ENCODE peak calls at places on chromosomes 7 and 10, in nine cellular contexts. One of them, this sample, is unnamed.

GRCh38 chr7:134548877-134549276 is at the start of gene AKR1B15:
- DNase-seq in GM04504: no peak
- DNase-seq in mesenchymal stem cell: peak
- DNase-seq in tibial nerve: peak
- DNase-seq in HFFc6: peak
- DNase-seq in endothelial cell of umbilical vein: no peak
- DNase-seq in activated CD8-positive, alpha-beta memory T cell treated with anti-CD3 and anti-CD28 coated beads for 48 hours: no peak
- DNase-seq in NCI-H187: no peak
- DNase-seq in NCI-H1105 treated with DMSO at 0.1 percent for 48 hours: no peak
- DNase-seq in this sample: peak

GRCh38 chr10:68275600-68276126 is 43.8 kb upstream of the ATOH7 start:
- DNase-seq in GM04504: no peak
- DNase-seq in mesenchymal stem cell: no peak
- DNase-seq in tibial nerve: no peak
- DNase-seq in HFFc6: no peak
- DNase-seq in endothelial cell of umbilical vein: no peak
- DNase-seq in activated CD8-positive, alpha-beta memory T cell treated with anti-CD3 and anti-CD28 coated beads for 48 hours: no peak
- DNase-seq in NCI-H187: no peak
- DNase-seq in NCI-H1105 treated with DMSO at 0.1 percent for 48 hours: no peak
- DNase-seq in this sample: no peak

GRCh38 chr10:127102176-127102575 is 94.2 kb downstream of the INSYN2A start:
- DNase-seq in GM04504: no peak
- DNase-seq in mesenchymal stem cell: no peak
- DNase-seq in tibial nerve: no peak
- DNase-seq in HFFc6: no peak
- DNase-seq in endothelial cell of umbilical vein: no peak
- DNase-seq in activated CD8-positive, alpha-beta memory T cell treated with anti-CD3 and anti-CD28 coated beads for 48 hours: no peak
- DNase-seq in NCI-H187: no peak
- DNase-seq in NCI-H1105 treated with DMSO at 0.1 percent for 48 hours: no peak
- DNase-seq in this sample: peak

GRCh38 chr10:43294241-43294658 is 27.4 kb upstream of the RASGEF1A start:
- DNase-seq in GM04504: no peak
- DNase-seq in mesenchymal stem cell: no peak
- DNase-seq in tibial nerve: no peak
- DNase-seq in HFFc6: no peak
- DNase-seq in endothelial cell of umbilical vein: no peak
- DNase-seq in activated CD8-positive, alpha-beta memory T cell treated with anti-CD3 and anti-CD28 coated beads for 48 hours: no peak
- DNase-seq in NCI-H187: no peak
- DNase-seq in NCI-H1105 treated with DMSO at 0.1 percent for 48 hours: no peak
- DNase-seq in this sample: no peak

GRCh38 chr7:44867073-44867990 is 18.0 kb downstream of the PURB start:
- DNase-seq in GM04504: peak
- DNase-seq in mesenchymal stem cell: peak
- DNase-seq in tibial nerve: no peak
- DNase-seq in HFFc6: peak
- DNase-seq in endothelial cell of umbilical vein: peak
- DNase-seq in activated CD8-positive, alpha-beta memory T cell treated with anti-CD3 and anti-CD28 coated beads for 48 hours: no peak
- DNase-seq in NCI-H187: no peak
- DNase-seq in NCI-H1105 treated with DMSO at 0.1 percent for 48 hours: no peak
- DNase-seq in this sample: peak

GRCh38 chr7:149375234-149376008 is 85.4 kb downstream of the ZNF777 start:
- DNase-seq in GM04504: no peak
- DNase-seq in mesenchymal stem cell: no peak
- DNase-seq in tibial nerve: no peak
- DNase-seq in HFFc6: no peak
- DNase-seq in endothelial cell of umbilical vein: no peak
- DNase-seq in activated CD8-positive, alpha-beta memory T cell treated with anti-CD3 and anti-CD28 coated beads for 48 hours: no peak
- DNase-seq in NCI-H187: no peak
- DNase-seq in NCI-H1105 treated with DMSO at 0.1 percent for 48 hours: no peak
- DNase-seq in this sample: no peak

GRCh38 chr10:3482200-3482993 is 302.6 kb downstream of the KLF6 start:
- DNase-seq in GM04504: peak
- DNase-seq in mesenchymal stem cell: peak
- DNase-seq in tibial nerve: peak
- DNase-seq in HFFc6: peak
- DNase-seq in endothelial cell of umbilical vein: peak
- DNase-seq in activated CD8-positive, alpha-beta memory T cell treated with anti-CD3 and anti-CD28 coated beads for 48 hours: no peak
- DNase-seq in NCI-H187: peak
- DNase-seq in NCI-H1105 treated with DMSO at 0.1 percent for 48 hours: peak
- DNase-seq in this sample: peak

GRCh38 chr10:88156341-88156740 is 292.9 kb downstream of the PTEN start:
- DNase-seq in GM04504: no peak
- DNase-seq in mesenchymal stem cell: peak
- DNase-seq in tibial nerve: no peak
- DNase-seq in HFFc6: peak
- DNase-seq in endothelial cell of umbilical vein: peak
- DNase-seq in activated CD8-positive, alpha-beta memory T cell treated with anti-CD3 and anti-CD28 coated beads for 48 hours: no peak
- DNase-seq in NCI-H187: no peak
- DNase-seq in NCI-H1105 treated with DMSO at 0.1 percent for 48 hours: no peak
- DNase-seq in this sample: peak

GRCh38 chr7:17142831-17143541 is 155.5 kb upstream of the AHR start:
- DNase-seq in GM04504: no peak
- DNase-seq in mesenchymal stem cell: peak
- DNase-seq in tibial nerve: no peak
- DNase-seq in HFFc6: peak
- DNase-seq in endothelial cell of umbilical vein: peak
- DNase-seq in activated CD8-positive, alpha-beta memory T cell treated with anti-CD3 and anti-CD28 coated beads for 48 hours: no peak
- DNase-seq in NCI-H187: no peak
- DNase-seq in NCI-H1105 treated with DMSO at 0.1 percent for 48 hours: no peak
- DNase-seq in this sample: peak

GRCh38 chr7:92837214-92837749 is 909 bp upstream of the CDK6 start:
- DNase-seq in GM04504: no peak
- DNase-seq in mesenchymal stem cell: no peak
- DNase-seq in tibial nerve: no peak
- DNase-seq in HFFc6: peak
- DNase-seq in endothelial cell of umbilical vein: peak
- DNase-seq in activated CD8-positive, alpha-beta memory T cell treated with anti-CD3 and anti-CD28 coated beads for 48 hours: no peak
- DNase-seq in NCI-H187: no peak
- DNase-seq in NCI-H1105 treated with DMSO at 0.1 percent for 48 hours: peak
- DNase-seq in this sample: peak

GRCh38 chr10:64036306-64036930 is 515.2 kb downstream of the REEP3 start:
- DNase-seq in GM04504: no peak
- DNase-seq in mesenchymal stem cell: no peak
- DNase-seq in tibial nerve: peak
- DNase-seq in HFFc6: no peak
- DNase-seq in endothelial cell of umbilical vein: no peak
- DNase-seq in activated CD8-positive, alpha-beta memory T cell treated with anti-CD3 and anti-CD28 coated beads for 48 hours: no peak
- DNase-seq in NCI-H187: no peak
- DNase-seq in NCI-H1105 treated with DMSO at 0.1 percent for 48 hours: no peak
- DNase-seq in this sample: no peak

GRCh38 chr10:74227697-74228424 is 76.8 kb downstream of the ADK start:
- DNase-seq in GM04504: no peak
- DNase-seq in mesenchymal stem cell: peak
- DNase-seq in tibial nerve: no peak
- DNase-seq in HFFc6: peak
- DNase-seq in endothelial cell of umbilical vein: peak
- DNase-seq in activated CD8-positive, alpha-beta memory T cell treated with anti-CD3 and anti-CD28 coated beads for 48 hours: no peak
- DNase-seq in NCI-H187: no peak
- DNase-seq in NCI-H1105 treated with DMSO at 0.1 percent for 48 hours: no peak
- DNase-seq in this sample: peak

GRCh38 chr7:2729893-2730716 is 42.1 kb downstream of the AMZ1 start:
- DNase-seq in GM04504: no peak
- DNase-seq in mesenchymal stem cell: no peak
- DNase-seq in tibial nerve: no peak
- DNase-seq in HFFc6: no peak
- DNase-seq in endothelial cell of umbilical vein: no peak
- DNase-seq in activated CD8-positive, alpha-beta memory T cell treated with anti-CD3 and anti-CD28 coated beads for 48 hours: no peak
- DNase-seq in NCI-H187: no peak
- DNase-seq in NCI-H1105 treated with DMSO at 0.1 percent for 48 hours: no peak
- DNase-seq in this sample: no peak

GRCh38 chr7:129188892-129189660 is 643 bp downstream of the SMO start:
- DNase-seq in GM04504: no peak
- DNase-seq in mesenchymal stem cell: peak
- DNase-seq in tibial nerve: no peak
- DNase-seq in HFFc6: no peak
- DNase-seq in endothelial cell of umbilical vein: peak
- DNase-seq in activated CD8-positive, alpha-beta memory T cell treated with anti-CD3 and anti-CD28 coated beads for 48 hours: no peak
- DNase-seq in NCI-H187: no peak
- DNase-seq in NCI-H1105 treated with DMSO at 0.1 percent for 48 hours: peak
- DNase-seq in this sample: peak

GRCh38 chr7:155533827-155534690 is 12.3 kb downstream of the CNPY1 start:
- DNase-seq in GM04504: no peak
- DNase-seq in mesenchymal stem cell: no peak
- DNase-seq in tibial nerve: no peak
- DNase-seq in HFFc6: no peak
- DNase-seq in endothelial cell of umbilical vein: peak
- DNase-seq in activated CD8-positive, alpha-beta memory T cell treated with anti-CD3 and anti-CD28 coated beads for 48 hours: peak
- DNase-seq in NCI-H187: no peak
- DNase-seq in NCI-H1105 treated with DMSO at 0.1 percent for 48 hours: no peak
- DNase-seq in this sample: no peak

GRCh38 chr10:31937371-31937770 is 8.7 kb upstream of the ARHGAP12 start:
- DNase-seq in GM04504: no peak
- DNase-seq in mesenchymal stem cell: no peak
- DNase-seq in tibial nerve: no peak
- DNase-seq in HFFc6: no peak
- DNase-seq in endothelial cell of umbilical vein: no peak
- DNase-seq in activated CD8-positive, alpha-beta memory T cell treated with anti-CD3 and anti-CD28 coated beads for 48 hours: no peak
- DNase-seq in NCI-H187: no peak
- DNase-seq in NCI-H1105 treated with DMSO at 0.1 percent for 48 hours: no peak
- DNase-seq in this sample: no peak

GRCh38 chr10:71817831-71818268 is 33.2 kb downstream of the PSAP start:
- DNase-seq in GM04504: no peak
- DNase-seq in mesenchymal stem cell: no peak
- DNase-seq in tibial nerve: peak
- DNase-seq in HFFc6: no peak
- DNase-seq in endothelial cell of umbilical vein: no peak
- DNase-seq in activated CD8-positive, alpha-beta memory T cell treated with anti-CD3 and anti-CD28 coated beads for 48 hours: no peak
- DNase-seq in NCI-H187: no peak
- DNase-seq in NCI-H1105 treated with DMSO at 0.1 percent for 48 hours: no peak
- DNase-seq in this sample: no peak

GRCh38 chr7:144481863-144482262 is 78.4 kb upstream of the NOBOX start:
- DNase-seq in GM04504: no peak
- DNase-seq in mesenchymal stem cell: no peak
- DNase-seq in tibial nerve: no peak
- DNase-seq in HFFc6: no peak
- DNase-seq in endothelial cell of umbilical vein: peak
- DNase-seq in activated CD8-positive, alpha-beta memory T cell treated with anti-CD3 and anti-CD28 coated beads for 48 hours: no peak
- DNase-seq in NCI-H187: no peak
- DNase-seq in NCI-H1105 treated with DMSO at 0.1 percent for 48 hours: no peak
- DNase-seq in this sample: no peak

GRCh38 chr7:66245008-66245407 is 39.9 kb downstream of the TPST1 start:
- DNase-seq in GM04504: no peak
- DNase-seq in mesenchymal stem cell: no peak
- DNase-seq in tibial nerve: no peak
- DNase-seq in HFFc6: no peak
- DNase-seq in endothelial cell of umbilical vein: no peak
- DNase-seq in activated CD8-positive, alpha-beta memory T cell treated with anti-CD3 and anti-CD28 coated beads for 48 hours: no peak
- DNase-seq in NCI-H187: no peak
- DNase-seq in NCI-H1105 treated with DMSO at 0.1 percent for 48 hours: no peak
- DNase-seq in this sample: no peak

GRCh38 chr7:121081327-121081936 is 92.9 kb downstream of the CPED1 start:
- DNase-seq in GM04504: peak
- DNase-seq in mesenchymal stem cell: peak
- DNase-seq in tibial nerve: peak
- DNase-seq in HFFc6: peak
- DNase-seq in endothelial cell of umbilical vein: peak
- DNase-seq in activated CD8-positive, alpha-beta memory T cell treated with anti-CD3 and anti-CD28 coated beads for 48 hours: no peak
- DNase-seq in NCI-H187: peak
- DNase-seq in NCI-H1105 treated with DMSO at 0.1 percent for 48 hours: peak
- DNase-seq in this sample: peak

GRCh38 chr7:17681965-17682364 is 258.3 kb downstream of the SNX13 start:
- DNase-seq in GM04504: no peak
- DNase-seq in mesenchymal stem cell: no peak
- DNase-seq in tibial nerve: no peak
- DNase-seq in HFFc6: peak
- DNase-seq in endothelial cell of umbilical vein: no peak
- DNase-seq in activated CD8-positive, alpha-beta memory T cell treated with anti-CD3 and anti-CD28 coated beads for 48 hours: no peak
- DNase-seq in NCI-H187: no peak
- DNase-seq in NCI-H1105 treated with DMSO at 0.1 percent for 48 hours: no peak
- DNase-seq in this sample: no peak

GRCh38 chr7:12713625-12714435 is 26.4 kb downstream of the ARL4A start:
- DNase-seq in GM04504: no peak
- DNase-seq in mesenchymal stem cell: no peak
- DNase-seq in tibial nerve: no peak
- DNase-seq in HFFc6: no peak
- DNase-seq in endothelial cell of umbilical vein: peak
- DNase-seq in activated CD8-positive, alpha-beta memory T cell treated with anti-CD3 and anti-CD28 coated beads for 48 hours: no peak
- DNase-seq in NCI-H187: no peak
- DNase-seq in NCI-H1105 treated with DMSO at 0.1 percent for 48 hours: no peak
- DNase-seq in this sample: no peak

GRCh38 chr7:158649279-158649678 is 55.3 kb downstream of the NCAPG2 start:
- DNase-seq in GM04504: peak
- DNase-seq in mesenchymal stem cell: peak
- DNase-seq in tibial nerve: peak
- DNase-seq in HFFc6: peak
- DNase-seq in endothelial cell of umbilical vein: peak
- DNase-seq in activated CD8-positive, alpha-beta memory T cell treated with anti-CD3 and anti-CD28 coated beads for 48 hours: no peak
- DNase-seq in NCI-H187: no peak
- DNase-seq in NCI-H1105 treated with DMSO at 0.1 percent for 48 hours: no peak
- DNase-seq in this sample: peak

GRCh38 chr7:25929448-25929847 is 222.6 kb upstream of the NFE2L3 start:
- DNase-seq in GM04504: no peak
- DNase-seq in mesenchymal stem cell: no peak
- DNase-seq in tibial nerve: no peak
- DNase-seq in HFFc6: no peak
- DNase-seq in endothelial cell of umbilical vein: no peak
- DNase-seq in activated CD8-positive, alpha-beta memory T cell treated with anti-CD3 and anti-CD28 coated beads for 48 hours: no peak
- DNase-seq in NCI-H187: no peak
- DNase-seq in NCI-H1105 treated with DMSO at 0.1 percent for 48 hours: no peak
- DNase-seq in this sample: no peak

GRCh38 chr7:781228-781864 is 50.9 kb upstream of the SUN1 start:
- DNase-seq in GM04504: no peak
- DNase-seq in mesenchymal stem cell: no peak
- DNase-seq in tibial nerve: no peak
- DNase-seq in HFFc6: no peak
- DNase-seq in endothelial cell of umbilical vein: no peak
- DNase-seq in activated CD8-positive, alpha-beta memory T cell treated with anti-CD3 and anti-CD28 coated beads for 48 hours: no peak
- DNase-seq in NCI-H187: no peak
- DNase-seq in NCI-H1105 treated with DMSO at 0.1 percent for 48 hours: no peak
- DNase-seq in this sample: no peak

This sample was measured in mammary epithelial cell.